ENCODE peak calls at places on chromosomes 5 and 9, in seven cellular contexts. X is left colon, F is PC-3, R is fibroblast of lung, N is T-helper 1 cell, A is naive B cell, Q is GM23248. W is an unnamed sample.

GRCh38 chr5:117010574-117010973 is 436.0 kb upstream of the SEMA6A start:
- DNase-seq in X (no peak), F (no peak), R (no peak), N (no peak), A (no peak), Q (no peak), W (no peak)

GRCh38 chr9:35163413-35163812 is 1.6 kb downstream of the UNC13B start:
- DNase-seq in N (no peak), Q (no peak), F (no peak), R (no peak), X (no peak), A (no peak), W (no peak)

GRCh38 chr5:170070556-170071412 is 34.9 kb upstream of the FOXI1 start:
- DNase-seq in R (peak), Q (peak), N (no peak), X (no peak), F (peak), A (no peak), W (no peak)

GRCh38 chr5:180336234-180337020 is 16.7 kb downstream of the GFPT2 start:
- DNase-seq in R (no peak), Q (no peak), A (no peak), X (no peak), F (no peak), N (no peak), W (no peak)

GRCh38 chr5:127536687-127537086 is 19.2 kb downstream of the PRRC1 start:
- DNase-seq in N (no peak), X (no peak), A (no peak), Q (peak), R (peak), F (peak), W (peak)

GRCh38 chr9:133604856-133605255 is 4.3 kb downstream of the FAM163B start:
- DNase-seq in R (no peak), A (no peak), N (no peak), Q (no peak), X (no peak), F (no peak), W (no peak)

GRCh38 chr5:73445708-73446630 is 2.6 kb downstream of the FOXD1 start:
- DNase-seq in R (peak), N (no peak), Q (peak), A (no peak), F (no peak), X (no peak), W (peak)

GRCh38 chr5:145921211-145921610 is 15.2 kb upstream of the SH3RF2 start:
- DNase-seq in R (no peak), Q (peak), A (no peak), N (no peak), F (peak), X (no peak), W (no peak)

GRCh38 chr5:157449011-157449723 is 10.8 kb upstream of the NIPAL4 start:
- DNase-seq in N (no peak), Q (peak), F (no peak), X (peak), R (peak), A (no peak), W (no peak)

GRCh38 chr9:121750715-121751623 is 99.5 kb downstream of the DAB2IP start:
- DNase-seq in Q (no peak), R (no peak), X (no peak), F (no peak), A (no peak), N (no peak), W (no peak)

GRCh38 chr5:139705655-139706587 is 57.8 kb downstream of the CXXC5 start:
- DNase-seq in X (no peak), F (no peak), R (no peak), Q (no peak), A (no peak), N (no peak), W (no peak)

GRCh38 chr5:142957528-142957927 is 187.4 kb downstream of the ARHGAP26 start:
- DNase-seq in N (no peak), F (no peak), Q (no peak), A (no peak), X (no peak), R (no peak), W (no peak)

GRCh38 chr9:99471033-99471432 is 249.0 kb downstream of the SEC61B start:
- DNase-seq in A (no peak), F (no peak), R (no peak), X (no peak), N (no peak), Q (no peak), W (no peak)

GRCh38 chr9:72443855-72444254 is 77.6 kb upstream of the TMC1 start:
- DNase-seq in R (no peak), N (no peak), F (peak), X (no peak), Q (no peak), A (peak), W (no peak)

GRCh38 chr9:89007041-89007440 is 15.8 kb downstream of the S1PR3 start:
- DNase-seq in Q (no peak), R (no peak), F (no peak), A (no peak), N (no peak), X (no peak), W (no peak)

GRCh38 chr9:84705128-84705527 is 35.6 kb downstream of the NTRK2 start:
- DNase-seq in X (no peak), N (no peak), Q (no peak), A (no peak), R (no peak), F (no peak), W (no peak)